ENCODE peak calls at places on chromosomes 6 and 20, in seven cellular contexts. G is HEK293T; L is LNCaP clone FGC; P is fibroblast of villous mesenchyme; Q is SW 1271; Z is heart right ventricle; J is naive thymus-derived CD8-positive, alpha-beta T cell. H is an unnamed sample.

GRCh38 chr6:26254666-26255176 is 110.3 kb upstream of the BTN3A2 start:
- DNase-seq in L (no peak), Q (no peak), G (no peak), P (peak), J (no peak), Z (no peak), H (no peak)

GRCh38 chr6:168111911-168112310 is 32.9 kb upstream of the FRMD1 start:
- DNase-seq in P (no peak), G (no peak), Q (no peak), Z (no peak), J (no peak), L (no peak), H (no peak)

GRCh38 chr6:13469688-13470087 is 17.7 kb downstream of the GFOD1 start:
- DNase-seq in J (no peak), G (no peak), Z (no peak), Q (no peak), P (no peak), L (no peak), H (no peak)

GRCh38 chr6:144853603-144854002 is 568.5 kb downstream of the UTRN start:
- DNase-seq in Q (no peak), P (no peak), J (no peak), Z (no peak), L (no peak), G (no peak), H (no peak)

GRCh38 chr6:27562027-27562410 is 89.1 kb upstream of the ZNF184 start:
- DNase-seq in G (no peak), Z (no peak), J (no peak), P (no peak), L (no peak), Q (no peak), H (peak)

GRCh38 chr6:142297996-142298753 is 3.6 kb upstream of the ADGRG6 start:
- DNase-seq in Z (no peak), Q (peak), L (no peak), J (no peak), G (no peak), P (peak), H (no peak)

GRCh38 chr20:49854190-49854875 is 41.7 kb downstream of the SLC9A8 start:
- DNase-seq in Z (no peak), P (no peak), G (no peak), L (no peak), Q (no peak), J (no peak), H (no peak)

GRCh38 chr6:33205172-33206026 is 944 bp downstream of the HSD17B8 start:
- DNase-seq in G (no peak), Z (no peak), L (no peak), P (no peak), Q (peak), J (no peak), H (peak)

GRCh38 chr6:154298297-154298696 is 58.3 kb downstream of the IPCEF1 start:
- DNase-seq in P (peak), G (no peak), Z (no peak), L (no peak), Q (no peak), J (no peak), H (no peak)

GRCh38 chr20:31869942-31870702 is at the start of the genes DUSP15 and TTLL9:
- DNase-seq in J (no peak), P (no peak), Q (peak), G (peak), Z (peak), L (no peak), H (no peak)

GRCh38 chr20:52830598-52830997 is 141.6 kb upstream of the TSHZ2 start:
- DNase-seq in P (no peak), G (no peak), J (no peak), L (no peak), Q (no peak), Z (no peak), H (no peak)

GRCh38 chr20:61394088-61394822 is 142.2 kb downstream of the CDH4 start:
- DNase-seq in P (no peak), G (no peak), Z (no peak), Q (no peak), J (no peak), L (no peak), H (no peak)

GRCh38 chr20:61369731-61370520 is 117.9 kb downstream of the CDH4 start:
- DNase-seq in Z (no peak), G (no peak), J (no peak), Q (no peak), P (no peak), L (no peak), H (no peak)

GRCh38 chr6:77633993-77634392 is 18.8 kb upstream of the MEI4 start:
- DNase-seq in L (no peak), P (peak), Z (no peak), G (no peak), J (no peak), Q (no peak), H (no peak)

GRCh38 chr6:32198345-32198696 is 5.9 kb upstream of the GPSM3 start:
- DNase-seq in Z (no peak), G (no peak), J (no peak), P (no peak), L (no peak), Q (no peak), H (no peak)

GRCh38 chr6:160990847-160991410 is 640 bp upstream of the MAP3K4 start:
- DNase-seq in G (no peak), J (no peak), P (no peak), Q (no peak), Z (no peak), L (no peak), H (no peak)

GRCh38 chr6:112480551-112480950 is 133.4 kb downstream of the RFPL4B start:
- DNase-seq in L (no peak), Q (no peak), J (no peak), P (no peak), Z (no peak), G (no peak), H (no peak)

GRCh38 chr6:122347251-122347650 is 52.2 kb upstream of the HSF2 start:
- DNase-seq in Z (no peak), G (no peak), P (no peak), J (no peak), Q (no peak), L (no peak), H (no peak)

GRCh38 chr20:44398303-44398702 is 42.8 kb downstream of the HNF4A start:
- DNase-seq in Q (no peak), P (no peak), L (no peak), G (no peak), J (no peak), Z (no peak), H (no peak)

GRCh38 chr6:40586800-40587201 is 363 bp downstream of the LRFN2 start:
- DNase-seq in Q (no peak), Z (no peak), P (no peak), G (no peak), L (no peak), J (no peak), H (no peak)

GRCh38 chr20:14700641-14700965 is 363.2 kb upstream of the FLRT3 start:
- DNase-seq in J (no peak), Q (no peak), P (no peak), Z (no peak), L (no peak), G (no peak), H (no peak)

GRCh38 chr6:49919261-49919660 is 44.7 kb downstream of the DEFB114 start:
- DNase-seq in L (no peak), G (no peak), P (no peak), Q (no peak), J (no peak), Z (no peak), H (no peak)

GRCh38 chr6:136201735-136202134 is 48.4 kb downstream of the MTFR2 start:
- DNase-seq in Q (no peak), L (peak), Z (no peak), G (no peak), P (peak), J (no peak), H (no peak)

GRCh38 chr20:46544576-46544975 is 5.9 kb downstream of the OCSTAMP start:
- DNase-seq in L (no peak), J (no peak), G (no peak), Z (no peak), P (no peak), Q (no peak), H (no peak)

GRCh38 chr6:14061644-14062043 is 55.9 kb upstream of the CD83 start:
- DNase-seq in L (no peak), G (no peak), Z (no peak), Q (no peak), J (no peak), P (no peak), H (no peak)

GRCh38 chr20:33649201-33649631 is 12.9 kb upstream of the C20orf144 start:
- DNase-seq in L (no peak), G (no peak), P (peak), Z (no peak), J (no peak), Q (no peak), H (no peak)

GRCh38 chr6:144149894-144150672 is at the start of gene STX11:
- DNase-seq in Q (peak), J (peak), P (peak), Z (peak), L (no peak), G (peak), H (no peak)

GRCh38 chr6:25279748-25280616 is 808 bp downstream of the CARMIL1 start:
- DNase-seq in P (no peak), Q (no peak), L (no peak), J (no peak), G (peak), Z (peak), H (no peak)

GRCh38 chr6:150334790-150335783 is 33.7 kb upstream of the IYD start:
- DNase-seq in Q (peak), P (peak), L (peak), G (peak), Z (peak), J (no peak), H (peak)

GRCh38 chr6:117118490-117118889 is 146.9 kb upstream of the VGLL2 start:
- DNase-seq in Q (no peak), G (no peak), P (no peak), Z (no peak), L (no peak), J (no peak), H (no peak)

GRCh38 chr6:17584241-17584803 is 15.8 kb upstream of the FAM8A1 start:
- DNase-seq in P (peak), Q (peak), Z (peak), L (peak), G (peak), J (no peak), H (peak)

GRCh38 chr6:32895006-32895345 is 41.0 kb downstream of the PSMB9 start:
- DNase-seq in P (no peak), L (no peak), Q (no peak), G (no peak), Z (no peak), J (no peak), H (no peak)

GRCh38 chr6:108437821-108438220 is 122.9 kb upstream of the FOXO3 start:
- DNase-seq in J (no peak), Z (no peak), L (no peak), P (no peak), G (no peak), Q (no peak), H (no peak)

GRCh38 chr20:9912858-9913434 is 74.1 kb upstream of the PAK5 start:
- DNase-seq in L (peak), Z (peak), J (peak), P (peak), G (peak), Q (peak), H (peak)

GRCh38 chr20:3251806-3252205 is 12.8 kb upstream of the SLC4A11 start:
- DNase-seq in P (no peak), Q (no peak), J (no peak), Z (no peak), G (no peak), L (peak), H (no peak)

GRCh38 chr6:168184701-168185100 is 105.7 kb upstream of the FRMD1 start:
- DNase-seq in P (no peak), G (no peak), Z (no peak), L (no peak), Q (no peak), J (no peak), H (no peak)

GRCh38 chr6:148814082-148814790 is 67.4 kb downstream of the UST start:
- DNase-seq in G (no peak), L (no peak), Z (no peak), P (peak), Q (no peak), J (no peak), H (no peak)

H was measured in HCT116.